ENCODE peak calls at places on chromosomes 2 and 18, in eight cellular contexts. O, D, G, S, P, F, Z and W are unnamed samples.
A peak's percentile ranks its signal among the peaks of the same experiment; 100 is the strongest.

GRCh38 chr2:101083613-101084012 is 67.6 kb downstream of the TBC1D8 start:
- DNase-seq in O (no peak), D (no peak), G (no peak), S (no peak), P (no peak), F (no peak), Z (peak; percentile 14), W (no peak)

GRCh38 chr18:54946149-54946581 is 13.1 kb downstream of the CCDC68 start:
- DNase-seq in O (peak; percentile 63), D (peak; percentile 30), G (peak; percentile 60), S (no peak), P (peak; percentile 40), F (no peak), Z (peak; percentile 65), W (no peak)

GRCh38 chr2:48445091-48445725 is 84.7 kb upstream of the STON1 start:
- DNase-seq in O (no peak), D (no peak), G (no peak), S (no peak), P (no peak), F (no peak), Z (peak; percentile 33), W (no peak)

GRCh38 chr18:6878881-6879280 is 149.4 kb downstream of the ARHGAP28 start:
- DNase-seq in O (peak; percentile 9), D (no peak), G (peak; percentile 14), S (peak; percentile 33), P (no peak), F (peak; percentile 23), Z (no peak), W (no peak)

GRCh38 chr2:197613509-197613987 is 61.8 kb downstream of the RFTN2 start:
- DNase-seq in O (no peak), D (no peak), G (peak; percentile 74), S (no peak), P (no peak), F (peak; percentile 67), Z (peak; percentile 40), W (no peak)

GRCh38 chr18:62452280-62452824 is 70.5 kb upstream of the ZCCHC2 start:
- DNase-seq in O (peak; percentile 30), D (no peak), G (peak; percentile 60), S (no peak), P (no peak), F (peak; percentile 67), Z (peak; percentile 53), W (no peak)

GRCh38 chr2:167861574-167862193 is 385.7 kb downstream of the STK39 start:
- DNase-seq in O (no peak), D (no peak), G (no peak), S (no peak), P (no peak), F (no peak), Z (no peak), W (no peak)

GRCh38 chr2:7083580-7084509 is 166.6 kb downstream of the RNF144A start:
- DNase-seq in O (peak; percentile 37), D (peak; percentile 68), G (peak; percentile 53), S (no peak), P (no peak), F (peak; percentile 54), Z (peak; percentile 47), W (no peak)

GRCh38 chr18:48575658-48576453 is 37.0 kb downstream of the CTIF start:
- DNase-seq in O (no peak), D (no peak), G (no peak), S (no peak), P (no peak), F (no peak), Z (no peak), W (no peak)

GRCh38 chr2:42926438-42927333 is 134.3 kb upstream of the HAAO start:
- DNase-seq in O (no peak), D (no peak), G (no peak), S (no peak), P (no peak), F (no peak), Z (peak; percentile 50), W (no peak)

GRCh38 chr2:236177604-236177966 is 9.4 kb upstream of the GBX2 start:
- DNase-seq in O (no peak), D (peak; percentile 10), G (peak; percentile 51), S (no peak), P (peak; percentile 66), F (peak; percentile 37), Z (peak; percentile 66), W (no peak)

GRCh38 chr2:191845876-191846786 is 757 bp downstream of the CAVIN2 start:
- DNase-seq in O (no peak), D (no peak), G (no peak), S (no peak), P (no peak), F (no peak), Z (no peak), W (no peak)

GRCh38 chr2:56576001-56576400 is 392.2 kb downstream of the CCDC85A start:
- DNase-seq in O (no peak), D (no peak), G (no peak), S (no peak), P (no peak), F (no peak), Z (no peak), W (no peak)

GRCh38 chr18:42112657-42113420 is 157.8 kb downstream of the PIK3C3 start:
- DNase-seq in O (peak; percentile 31), D (no peak), G (peak; percentile 54), S (no peak), P (no peak), F (peak; percentile 66), Z (no peak), W (no peak)

GRCh38 chr2:75481041-75481836 is 79.5 kb downstream of the EVA1A start:
- DNase-seq in O (peak; percentile 56), D (peak; percentile 14), G (peak; percentile 62), S (no peak), P (no peak), F (peak; percentile 59), Z (peak; percentile 28), W (no peak)
- TF ChIP-seq CTCF in O (peak; percentile 59), D (peak; percentile 18), G (peak; percentile 58), S (no peak), P (no peak), F (peak; percentile 65), Z (peak; percentile 30), W (no peak)

GRCh38 chr2:35365859-35366258 is 989.7 kb upstream of the CRIM1 start:
- DNase-seq in O (no peak), D (no peak), G (no peak), S (no peak), P (no peak), F (no peak), Z (no peak), W (no peak)
- TF ChIP-seq CTCF in O (no peak), D (no peak), G (no peak), S (no peak), P (no peak), F (no peak), Z (no peak), W (no peak)

DNA sequence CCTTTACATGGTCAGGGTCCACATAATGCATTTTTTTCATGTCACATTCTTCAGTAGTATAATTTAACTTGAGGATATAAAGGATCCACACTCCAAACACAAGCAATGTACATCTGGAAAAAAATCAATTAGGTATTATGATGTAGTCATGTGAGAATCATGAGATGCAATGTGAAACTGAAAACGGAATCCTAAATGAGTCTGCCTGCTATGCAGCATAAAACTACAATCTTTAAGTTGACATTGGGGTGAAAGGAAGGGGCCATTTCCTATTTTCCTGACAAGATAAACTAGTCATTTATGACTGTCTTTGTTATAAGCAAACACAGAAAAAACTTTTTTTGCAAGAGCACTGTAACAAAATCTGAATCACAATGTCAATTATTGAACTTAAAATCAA is 27.6 kb downstream of the ST3GAL5 start:
- DNase-seq in O (no peak), D (peak; percentile 64), G (no peak), S (no peak), P (no peak), F (no peak), Z (no peak), W (no peak)
- TF ChIP-seq CTCF in O (no peak), D (no peak), G (no peak), S (no peak), P (no peak), F (no peak), Z (no peak), W (no peak)

DNA sequence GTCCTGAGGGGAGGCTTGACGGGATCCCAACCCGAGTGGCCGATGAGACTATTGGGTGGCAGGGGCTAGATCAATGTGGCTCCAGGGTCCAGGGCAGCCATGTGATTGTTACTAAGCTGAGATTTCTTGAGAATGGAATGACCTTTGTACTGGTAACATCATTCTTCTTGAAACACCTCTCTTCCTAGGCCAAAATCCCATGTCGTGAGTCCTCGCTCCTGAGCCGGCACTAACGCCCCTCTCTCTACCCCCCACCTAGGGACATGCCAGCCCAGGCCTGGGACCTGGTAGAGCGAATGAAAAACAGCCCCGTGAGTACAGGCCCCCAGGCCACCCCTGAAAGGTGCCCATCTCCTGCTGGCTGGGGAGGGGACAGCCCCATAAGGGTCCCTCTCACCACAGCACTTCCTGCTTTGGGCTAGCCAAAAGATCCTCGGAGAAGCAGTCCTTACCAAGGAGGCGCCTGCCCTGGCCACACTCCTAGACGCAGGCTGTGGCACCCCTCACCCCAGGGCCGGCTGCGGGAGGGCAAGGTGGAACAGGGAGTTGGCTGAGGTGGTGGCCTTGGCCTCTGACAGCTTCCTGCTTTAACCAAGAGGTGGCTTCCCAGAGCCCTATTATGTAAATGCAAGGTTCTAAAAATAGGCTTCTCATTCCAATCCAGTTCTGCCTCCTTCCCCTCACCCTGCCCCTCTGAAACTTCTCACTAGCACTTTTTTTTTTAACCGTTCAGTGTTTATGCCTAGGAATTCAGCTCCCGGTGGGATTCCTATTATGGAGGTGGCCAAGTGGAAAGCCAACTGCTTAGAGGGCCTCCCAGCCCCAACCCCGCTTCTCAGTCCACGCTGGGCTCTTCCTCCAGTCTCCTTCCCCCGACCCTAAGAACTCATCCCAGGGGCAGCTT is 126.6 kb upstream of the PPP1CB start:
- DNase-seq in O (peak; percentile 70), D (peak; percentile 56), G (peak; percentile 75), S (peak; percentile 66), P (peak; percentile 49), F (no peak), Z (peak; percentile 68), W (peak; percentile 79)
- TF ChIP-seq CTCF in O (no peak), D (no peak), G (peak; percentile 6), S (no peak), P (no peak), F (no peak), Z (no peak), W (no peak)

DNA sequence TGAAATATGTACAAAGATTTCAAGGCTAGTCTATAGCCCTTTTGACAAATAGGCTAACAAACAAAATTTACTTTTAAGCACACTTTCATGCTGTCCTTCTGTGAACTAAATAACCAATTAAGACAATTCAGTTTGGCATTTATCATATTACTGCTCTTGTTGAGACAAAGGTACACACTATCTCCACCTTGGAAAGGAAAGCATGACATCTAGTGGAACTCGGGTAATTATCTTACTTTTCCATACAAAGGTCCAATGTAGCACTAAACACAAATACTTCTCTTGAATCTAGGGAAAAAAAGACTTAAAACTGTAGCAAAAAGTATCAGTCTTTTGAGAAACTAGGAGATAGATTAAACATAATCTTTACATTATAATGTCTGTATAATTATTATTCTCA is 125.0 kb upstream of the CD226 start:
- DNase-seq in O (peak; percentile 69), D (peak; percentile 27), G (peak; percentile 68), S (no peak), P (no peak), F (peak; percentile 42), Z (peak; percentile 40), W (no peak)
- TF ChIP-seq CTCF in O (peak; percentile 38), D (no peak), G (peak; percentile 47), S (no peak), P (peak; percentile 50), F (peak; percentile 39), Z (peak; percentile 57), W (peak; percentile 7)

DNA sequence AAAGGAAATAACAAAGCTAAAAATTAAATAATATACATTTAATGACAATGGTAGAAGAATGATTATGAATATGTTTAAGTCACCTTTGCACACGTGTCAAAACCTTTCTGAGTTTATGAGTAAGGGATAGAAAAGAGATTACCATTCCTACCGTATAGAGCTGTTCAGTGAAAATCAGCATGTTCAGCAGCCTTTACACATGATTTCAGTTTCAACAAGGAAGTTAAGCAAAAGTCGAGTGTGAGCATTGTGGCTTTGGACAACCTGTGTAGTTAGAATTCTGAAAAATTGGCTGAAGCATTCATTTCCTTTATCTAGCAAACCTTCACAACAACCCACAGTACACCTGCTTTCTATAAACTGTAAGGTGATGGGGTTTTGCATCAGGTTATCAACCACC is 499.1 kb downstream of the IRS1 start:
- DNase-seq in O (no peak), D (peak; percentile 41), G (no peak), S (no peak), P (no peak), F (no peak), Z (no peak), W (no peak)
- TF ChIP-seq CTCF in O (no peak), D (no peak), G (no peak), S (no peak), P (no peak), F (no peak), Z (no peak), W (no peak)